ENCODE peak calls at places on chromosome 4, in six cellular contexts. One of them, this sample, is unnamed.

GRCh38 chr4:173735055-173735454 is 205.0 kb upstream of the HAND2 start:
- DNase-seq in CD4-positive, alpha-beta memory T cell: no peak
- DNase-seq in cardiac fibroblast: peak
- DNase-seq in GM23248: peak
- DNase-seq in endothelial cell: no peak
- DNase-seq in H54: no peak
- DNase-seq in this sample: no peak

GRCh38 chr4:153222162-153222789 is 18.0 kb downstream of the TRIM2 start:
- DNase-seq in CD4-positive, alpha-beta memory T cell: peak
- DNase-seq in GM23248: peak
- DNase-seq in H54: peak
- DNase-seq in endothelial cell: peak
- DNase-seq in cardiac fibroblast: peak
- DNase-seq in this sample: peak

GRCh38 chr4:8163026-8163425 is 4.4 kb upstream of the ABLIM2 start:
- DNase-seq in GM23248: no peak
- DNase-seq in endothelial cell: no peak
- DNase-seq in cardiac fibroblast: no peak
- DNase-seq in CD4-positive, alpha-beta memory T cell: no peak
- DNase-seq in H54: no peak
- DNase-seq in this sample: no peak

GRCh38 chr4:13399257-13399656 is 84.9 kb downstream of the RAB28 start:
- DNase-seq in GM23248: peak
- DNase-seq in cardiac fibroblast: peak
- DNase-seq in CD4-positive, alpha-beta memory T cell: no peak
- DNase-seq in endothelial cell: no peak
- DNase-seq in H54: peak
- DNase-seq in this sample: peak

GRCh38 chr4:152587127-152587526 is 51.2 kb upstream of the FBXW7 start:
- DNase-seq in cardiac fibroblast: no peak
- DNase-seq in CD4-positive, alpha-beta memory T cell: no peak
- DNase-seq in H54: no peak
- DNase-seq in endothelial cell: no peak
- DNase-seq in GM23248: no peak
- DNase-seq in this sample: no peak

GRCh38 chr4:2796261-2797187 is 3.6 kb downstream of the SH3BP2 start:
- DNase-seq in CD4-positive, alpha-beta memory T cell: no peak
- DNase-seq in cardiac fibroblast: no peak
- DNase-seq in GM23248: peak
- DNase-seq in endothelial cell: peak
- DNase-seq in H54: peak
- DNase-seq in this sample: peak

GRCh38 chr4:170110290-170110672 is 20.5 kb upstream of the AADAT start:
- DNase-seq in H54: no peak
- DNase-seq in GM23248: no peak
- DNase-seq in CD4-positive, alpha-beta memory T cell: no peak
- DNase-seq in endothelial cell: no peak
- DNase-seq in cardiac fibroblast: no peak
- DNase-seq in this sample: no peak

GRCh38 chr4:7722716-7723115 is 216.9 kb downstream of the AFAP1 start:
- DNase-seq in GM23248: no peak
- DNase-seq in H54: no peak
- DNase-seq in CD4-positive, alpha-beta memory T cell: no peak
- DNase-seq in cardiac fibroblast: no peak
- DNase-seq in endothelial cell: no peak
- DNase-seq in this sample: no peak

GRCh38 chr4:171162478-171162877 is 650.7 kb upstream of the GALNTL6 start:
- DNase-seq in H54: no peak
- DNase-seq in endothelial cell: no peak
- DNase-seq in GM23248: no peak
- DNase-seq in CD4-positive, alpha-beta memory T cell: no peak
- DNase-seq in cardiac fibroblast: no peak
- DNase-seq in this sample: no peak

GRCh38 chr4:163484906-163485305 is 9.6 kb upstream of the TMA16 start:
- DNase-seq in endothelial cell: peak
- DNase-seq in GM23248: peak
- DNase-seq in cardiac fibroblast: peak
- DNase-seq in H54: peak
- DNase-seq in CD4-positive, alpha-beta memory T cell: peak
- DNase-seq in this sample: peak

GRCh38 chr4:157421365-157421764 is 200.8 kb downstream of the GRIA2 start:
- DNase-seq in GM23248: no peak
- DNase-seq in cardiac fibroblast: no peak
- DNase-seq in H54: no peak
- DNase-seq in endothelial cell: no peak
- DNase-seq in CD4-positive, alpha-beta memory T cell: no peak
- DNase-seq in this sample: no peak

GRCh38 chr4:130187587-130187986 is 1091.6 kb downstream of the C4orf33 start:
- DNase-seq in endothelial cell: no peak
- DNase-seq in CD4-positive, alpha-beta memory T cell: no peak
- DNase-seq in cardiac fibroblast: no peak
- DNase-seq in H54: no peak
- DNase-seq in GM23248: no peak
- DNase-seq in this sample: no peak

GRCh38 chr4:37644962-37645361 is 41.2 kb downstream of the RELL1 start:
- DNase-seq in H54: no peak
- DNase-seq in CD4-positive, alpha-beta memory T cell: no peak
- DNase-seq in endothelial cell: no peak
- DNase-seq in GM23248: no peak
- DNase-seq in cardiac fibroblast: peak
- DNase-seq in this sample: peak

GRCh38 chr4:177385576-177386320 is 56.5 kb downstream of the AGA start:
- DNase-seq in cardiac fibroblast: no peak
- DNase-seq in GM23248: no peak
- DNase-seq in H54: no peak
- DNase-seq in endothelial cell: no peak
- DNase-seq in CD4-positive, alpha-beta memory T cell: no peak
- DNase-seq in this sample: no peak

This sample was measured in astrocyte of the spinal cord.